ENCODE peak calls at places on chromosome 11, in nine cellular contexts. B is GM12865; A is mammary epithelial cell; S is mucosa of descending colon; Q is AG10803; V is ovary; G is kidney epithelial cell; D is fibroblast of lung; C is CD8-positive, alpha-beta T cell. P is an unnamed sample.

GRCh38 chr11:76799061-76799804 is 16.1 kb downstream of the TSKU start:
- DNase-seq in C (peak), B (peak), S (peak), A (peak), Q (peak), V (peak), D (peak), G (no peak), P (peak)

GRCh38 chr11:62548545-62549335 is 2.1 kb upstream of the AHNAK start:
- DNase-seq in V (peak), D (no peak), A (no peak), S (peak), G (no peak), B (no peak), Q (no peak), C (no peak), P (peak)

GRCh38 chr11:68889948-68890446 is 13.6 kb downstream of the MRPL21 start:
- DNase-seq in B (no peak), A (no peak), V (peak), G (no peak), C (no peak), S (peak), D (peak), Q (peak), P (peak)

GRCh38 chr11:84720706-84721402 is 906.3 kb downstream of the DLG2 start:
- DNase-seq in Q (peak), D (peak), B (no peak), V (peak), S (peak), G (no peak), A (no peak), C (no peak), P (peak)

GRCh38 chr11:35334385-35335090 is 84.8 kb downstream of the SLC1A2 start:
- DNase-seq in B (peak), S (no peak), Q (peak), D (no peak), G (peak), A (peak), C (no peak), V (no peak), P (no peak)

GRCh38 chr11:27596388-27596787 is 89.8 kb upstream of the LIN7C start:
- DNase-seq in C (no peak), D (no peak), G (no peak), S (no peak), V (no peak), Q (no peak), A (no peak), B (no peak), P (no peak)

GRCh38 chr11:8728566-8728965 is 46.0 kb downstream of the RPL27A start:
- DNase-seq in G (no peak), C (no peak), Q (no peak), D (peak), V (no peak), A (no peak), B (no peak), S (no peak), P (no peak)

GRCh38 chr11:70826541-70826943 is 425.8 kb downstream of the SHANK2 start:
- DNase-seq in A (no peak), S (no peak), C (no peak), D (no peak), Q (no peak), G (no peak), B (no peak), V (no peak), P (no peak)

GRCh38 chr11:75433443-75433842 is 440 bp upstream of the KLHL35 start:
- DNase-seq in B (no peak), D (no peak), A (no peak), G (no peak), S (no peak), Q (no peak), C (no peak), V (no peak), P (no peak)

GRCh38 chr11:12288934-12289666 is 88.3 kb upstream of the PARVA start:
- DNase-seq in D (no peak), B (no peak), V (peak), Q (no peak), A (no peak), G (no peak), C (no peak), S (no peak), P (no peak)

GRCh38 chr11:117089685-117090084 is 8.5 kb downstream of the SIK3 start:
- DNase-seq in A (peak), B (peak), G (no peak), D (no peak), S (no peak), Q (no peak), V (no peak), C (no peak), P (no peak)

GRCh38 chr11:76241243-76242000 is 35.1 kb upstream of the WNT11 start:
- DNase-seq in D (no peak), B (no peak), C (no peak), V (no peak), Q (no peak), A (no peak), G (no peak), S (no peak), P (no peak)

GRCh38 chr11:59614277-59615131 is 1.1 kb downstream of the OSBP start:
- DNase-seq in B (peak), V (no peak), C (no peak), D (peak), S (no peak), G (no peak), A (no peak), Q (peak), P (no peak)

GRCh38 chr11:58762284-58763119 is 30.8 kb upstream of the GLYAT start:
- DNase-seq in C (no peak), B (no peak), D (no peak), V (no peak), G (peak), Q (no peak), A (no peak), S (no peak), P (no peak)

GRCh38 chr11:96741068-96741467 is 351.3 kb downstream of the JRKL start:
- DNase-seq in Q (peak), S (no peak), V (no peak), C (no peak), B (no peak), D (peak), G (no peak), A (peak), P (no peak)

GRCh38 chr11:60769811-60770210 is 13.1 kb downstream of the MS4A15 start:
- DNase-seq in V (no peak), D (no peak), Q (no peak), S (no peak), C (no peak), G (no peak), A (no peak), B (no peak), P (no peak)

GRCh38 chr11:47553417-47553746 is 450 bp upstream of the CELF1 start:
- DNase-seq in D (no peak), Q (peak), V (no peak), A (no peak), S (no peak), G (no peak), C (no peak), B (no peak), P (no peak)
- TF ChIP-seq CTCF in D (no peak), Q (no peak), V (no peak), A (no peak), S (no peak), G (no peak), C (peak), B (no peak), P (no peak)

DNA sequence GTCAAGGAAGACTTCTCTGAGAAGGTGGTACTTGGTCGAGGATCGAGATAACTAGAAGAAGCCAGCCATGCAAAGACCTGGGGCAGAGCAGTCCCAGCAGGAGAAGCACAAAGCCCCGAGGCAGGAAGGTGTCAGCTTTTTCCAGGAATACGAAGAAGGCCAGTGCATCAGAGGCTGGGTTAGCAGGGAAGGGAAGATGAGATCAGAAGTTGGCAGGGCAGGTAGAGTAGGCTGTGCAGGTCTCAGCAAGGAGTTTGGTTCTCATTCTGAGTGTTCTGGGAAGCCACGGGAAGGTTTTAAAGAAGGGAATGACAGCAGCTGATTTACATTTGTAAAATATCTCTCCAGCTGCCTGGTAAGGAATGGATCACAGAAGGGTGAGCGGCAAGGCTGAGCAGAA is 111.3 kb downstream of the TENM4 start:
- DNase-seq in S (no peak), V (no peak), A (no peak), C (no peak), B (no peak), G (no peak), D (no peak), Q (no peak), P (no peak)
- H3K4me3 ChIP-seq in S (no peak), V (no peak), A (no peak), C (no peak), B (no peak), G (no peak), D (no peak), Q (no peak), P (no peak)

GRCh38 chr11:127340438-127340837 is 339.9 kb upstream of the KIRREL3 start:
- DNase-seq in S (no peak), B (no peak), A (no peak), G (no peak), V (no peak), C (no peak), D (no peak), Q (no peak), P (no peak)

GRCh38 chr11:127350476-127350875 is 349.9 kb upstream of the KIRREL3 start:
- DNase-seq in G (no peak), S (no peak), D (no peak), Q (no peak), V (no peak), A (no peak), C (no peak), B (no peak), P (no peak)

GRCh38 chr11:127345819-127346459 is 345.4 kb upstream of the KIRREL3 start:
- DNase-seq in V (no peak), Q (peak), C (no peak), A (peak), D (peak), B (peak), S (peak), G (no peak), P (no peak)
- TF ChIP-seq CTCF in V (no peak), Q (peak), C (peak), A (peak), D (peak), B (peak), S (peak), G (peak), P (peak)

GRCh38 chr11:30447246-30447645 is 124.3 kb downstream of the ARL14EP start:
- DNase-seq in D (no peak), G (no peak), V (no peak), A (no peak), C (no peak), S (no peak), B (no peak), Q (no peak), P (no peak)
- H3K4me3 ChIP-seq in D (no peak), G (no peak), V (no peak), A (no peak), C (no peak), S (no peak), B (no peak), Q (no peak), P (no peak)

GRCh38 chr11:67287355-67288197 is 1.5 kb upstream of the ANKRD13D start:
- DNase-seq in D (no peak), G (no peak), Q (no peak), S (no peak), A (no peak), B (no peak), C (no peak), V (peak), P (no peak)

GRCh38 chr11:67288198-67288451 is 978 bp upstream of the ANKRD13D start:
- DNase-seq in V (no peak), G (no peak), B (no peak), Q (no peak), S (no peak), D (no peak), C (no peak), A (no peak), P (no peak)

GRCh38 chr11:67284811-67285540 is 4.1 kb upstream of the ANKRD13D start:
- DNase-seq in D (no peak), S (no peak), V (peak), B (no peak), Q (no peak), G (no peak), C (no peak), A (no peak), P (no peak)

GRCh38 chr11:67285541-67286498 is 3.3 kb upstream of the ANKRD13D start:
- DNase-seq in Q (no peak), S (no peak), G (no peak), A (no peak), C (no peak), V (peak), D (no peak), B (no peak), P (no peak)

GRCh38 chr11:67286621-67287333 is 2.3 kb upstream of the ANKRD13D start:
- DNase-seq in A (no peak), S (no peak), B (no peak), C (no peak), V (peak), D (no peak), Q (no peak), G (no peak), P (no peak)
- TF ChIP-seq CTCF in A (no peak), S (no peak), B (no peak), C (no peak), V (no peak), D (no peak), Q (no peak), G (no peak), P (no peak)

DNA sequence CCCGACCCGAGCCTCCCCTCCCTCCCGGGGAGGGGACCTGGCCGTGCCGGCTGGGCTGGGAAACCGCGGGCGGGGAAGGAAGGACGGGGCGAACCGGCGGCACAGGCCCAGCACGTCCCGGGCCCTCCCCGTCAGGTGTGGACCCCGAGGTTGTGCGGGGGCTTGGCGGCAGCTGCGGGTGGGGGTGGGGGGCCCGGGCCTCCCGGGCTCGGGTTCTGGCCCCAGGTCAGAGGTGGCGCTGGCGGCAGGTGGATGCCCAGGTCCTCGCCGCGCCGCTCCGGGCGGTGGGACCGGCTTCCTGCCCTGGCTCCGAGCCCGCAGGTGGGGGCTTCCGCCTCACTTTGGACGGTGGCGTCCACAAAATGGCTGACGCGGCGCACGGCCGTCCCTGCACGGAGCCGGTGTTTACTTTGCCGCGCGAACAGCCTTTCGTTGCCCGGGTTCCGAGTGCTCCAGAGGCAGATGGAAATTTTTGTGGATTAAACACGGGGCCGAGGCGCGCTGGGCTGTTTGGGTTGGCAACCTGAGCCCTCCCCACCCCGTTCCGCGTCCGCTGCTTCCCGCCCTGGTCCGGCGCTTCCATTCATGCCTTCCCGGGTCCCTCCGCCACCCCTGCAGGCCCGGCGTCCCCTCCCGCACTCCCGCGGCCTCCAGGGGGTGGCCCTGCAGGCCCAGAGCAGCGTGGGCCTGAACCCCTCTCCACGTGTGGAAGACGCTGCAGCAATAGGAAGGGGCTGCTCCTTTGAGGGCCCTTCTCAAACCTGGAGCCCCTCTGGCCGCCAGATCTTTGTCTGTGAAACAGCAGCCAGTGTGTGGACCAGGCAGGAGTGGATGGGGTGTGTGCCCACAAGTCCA is 92.0 kb upstream of the KCNQ1OT1 start:
- DNase-seq in G (no peak), D (no peak), B (no peak), V (peak), A (no peak), Q (no peak), C (no peak), S (no peak), P (no peak)
- H3K4me3 ChIP-seq in G (peak), D (no peak), B (no peak), V (peak), A (no peak), Q (peak), C (peak), S (no peak), P (peak)